ENCODE peak calls at places on chromosome 12, in seven cellular contexts. G is neural progenitor cell, K is IMR-90, J is PC-9, O is H9, C is GM23248, Y is Karpas-422. I is an unnamed sample.

GRCh38 chr12:113347-113746 is 46.8 kb downstream of the IQSEC3 start:
- DNase-seq in J (no peak), G (no peak), C (no peak), O (no peak), K (peak; percentile 12), Y (no peak), I (no peak)

GRCh38 chr12:25001311-25001710 is 52.4 kb upstream of the BCAT1 start:
- DNase-seq in J (no peak), O (no peak), G (no peak), C (no peak), K (peak; percentile 30), Y (no peak), I (no peak)

GRCh38 chr12:3364226-3364625 is 126.8 kb upstream of the PRMT8 start:
- DNase-seq in K (no peak), J (no peak), O (peak; percentile 21), Y (no peak), G (no peak), C (no peak), I (no peak)

GRCh38 chr12:76422154-76422877 is 74.1 kb upstream of the BBS10 start:
- DNase-seq in G (no peak), J (no peak), Y (no peak), K (peak; percentile 10), C (peak; percentile 43), O (no peak), I (no peak)

GRCh38 chr12:39958377-39958776 is 147.5 kb downstream of the SLC2A13 start:
- DNase-seq in Y (peak; percentile 46), K (no peak), C (no peak), G (peak; percentile 11), J (no peak), O (peak; percentile 50), I (no peak)

GRCh38 chr12:45730842-45731336 is 1.4 kb downstream of the ARID2 start:
- DNase-seq in O (no peak), K (peak; percentile 39), G (no peak), J (no peak), Y (peak; percentile 65), C (peak; percentile 52), I (no peak)

GRCh38 chr12:83856803-83857202 is 1055.8 kb downstream of the SLC6A15 start:
- DNase-seq in C (no peak), O (no peak), Y (no peak), G (no peak), J (no peak), K (no peak), I (no peak)

GRCh38 chr12:100826323-100826722 is 31.7 kb downstream of the ANO4 start:
- DNase-seq in K (peak; percentile 58), C (peak; percentile 77), Y (peak; percentile 66), O (peak; percentile 55), J (peak; percentile 28), G (peak; percentile 81), I (peak; percentile 79)

GRCh38 chr12:10959777-10960176 is 20.7 kb upstream of the TAS2R14 start:
- DNase-seq in O (no peak), K (no peak), C (no peak), J (no peak), G (no peak), Y (no peak), I (no peak)

GRCh38 chr12:109743076-109743910 is 29.7 kb downstream of the FAM222A start:
- DNase-seq in G (no peak), J (no peak), O (peak; percentile 27), K (no peak), Y (no peak), C (no peak), I (no peak)

GRCh38 chr12:50156641-50157040 is 10.5 kb downstream of the CERS5 start:
- DNase-seq in J (no peak), C (no peak), O (no peak), K (no peak), G (no peak), Y (no peak), I (no peak)

GRCh38 chr12:51763743-51764142 is 84.8 kb downstream of the FIGNL2 start:
- DNase-seq in J (no peak), C (no peak), O (no peak), K (no peak), G (no peak), Y (no peak), I (no peak)

GRCh38 chr12:109445224-109445623 is 31.9 kb downstream of the KCTD10 start:
- DNase-seq in O (no peak), G (no peak), C (peak; percentile 80), J (no peak), Y (no peak), K (peak; percentile 61), I (no peak)

GRCh38 chr12:97572220-97572619 is 109.6 kb downstream of the RMST start:
- DNase-seq in K (no peak), G (no peak), C (no peak), J (no peak), Y (peak; percentile 80), O (no peak), I (no peak)

GRCh38 chr12:1464925-1465324 is 129.5 kb downstream of the FBXL14 start:
- DNase-seq in Y (no peak), O (no peak), K (no peak), J (no peak), G (no peak), C (peak; percentile 52), I (no peak)

GRCh38 chr12:77782034-77782433 is 48.7 kb upstream of the NAV3 start:
- DNase-seq in G (no peak), C (no peak), O (peak; percentile 45), Y (no peak), K (no peak), J (no peak), I (no peak)

GRCh38 chr12:10283028-10283427 is 24.6 kb upstream of the KLRD1 start:
- DNase-seq in O (no peak), K (no peak), G (no peak), C (peak; percentile 8), J (no peak), Y (no peak), I (no peak)

GRCh38 chr12:5521456-5522325 is 89.8 kb downstream of the NTF3 start:
- DNase-seq in C (no peak), O (peak; percentile 24), G (no peak), K (no peak), Y (no peak), J (no peak), I (no peak)

GRCh38 chr12:12561305-12562015 is 1.2 kb downstream of the DUSP16 start:
- DNase-seq in Y (peak; percentile 46), K (peak; percentile 46), O (peak; percentile 65), J (peak; percentile 52), C (peak; percentile 80), G (peak; percentile 77), I (no peak)

GRCh38 chr12:1594295-1595025 is at the start of gene FBXL14:
- DNase-seq in O (peak; percentile 95), J (peak; percentile 90), G (peak; percentile 98), K (peak; percentile 79), C (peak; percentile 92), Y (peak; percentile 97), I (peak; percentile 95)

GRCh38 chr12:62123721-62124203 is 136.4 kb upstream of the USP15 start:
- DNase-seq in G (peak; percentile 67), C (peak; percentile 75), K (peak; percentile 56), J (peak; percentile 15), O (peak; percentile 65), Y (peak; percentile 81), I (peak; percentile 76)

GRCh38 chr12:14958361-14959125 is 2.9 kb downstream of the ARHGDIB start:
- DNase-seq in C (no peak), J (no peak), K (no peak), Y (no peak), G (no peak), O (no peak), I (no peak)

GRCh38 chr12:14957769-14958168 is 3.6 kb downstream of the ARHGDIB start:
- DNase-seq in C (no peak), K (no peak), O (no peak), J (no peak), G (no peak), Y (peak; percentile 60), I (no peak)

GRCh38 chr12:14954269-14954668 is 7.1 kb downstream of the ARHGDIB start:
- DNase-seq in C (no peak), J (peak; percentile 40), K (no peak), Y (no peak), O (no peak), G (no peak), I (no peak)

GRCh38 chr12:14953752-14954151 is 7.6 kb downstream of the ARHGDIB start:
- DNase-seq in C (no peak), J (no peak), G (no peak), K (no peak), Y (no peak), O (no peak), I (no peak)

GRCh38 chr12:14955876-14956811 is 5.3 kb downstream of the ARHGDIB start:
- DNase-seq in C (no peak), G (no peak), Y (peak; percentile 71), K (no peak), J (no peak), O (no peak), I (no peak)
- H4K20me1 ChIP-seq in C (no peaks in the 10 kb centered on the region), G (no peaks in the 10 kb centered on the region), Y (peaks cover 15% of the 10 kb centered on the region), K (no peaks in the 10 kb centered on the region), J (no peaks in the 10 kb centered on the region), O (no peaks in the 10 kb centered on the region), I (no peaks in the 10 kb centered on the region)

DNA sequence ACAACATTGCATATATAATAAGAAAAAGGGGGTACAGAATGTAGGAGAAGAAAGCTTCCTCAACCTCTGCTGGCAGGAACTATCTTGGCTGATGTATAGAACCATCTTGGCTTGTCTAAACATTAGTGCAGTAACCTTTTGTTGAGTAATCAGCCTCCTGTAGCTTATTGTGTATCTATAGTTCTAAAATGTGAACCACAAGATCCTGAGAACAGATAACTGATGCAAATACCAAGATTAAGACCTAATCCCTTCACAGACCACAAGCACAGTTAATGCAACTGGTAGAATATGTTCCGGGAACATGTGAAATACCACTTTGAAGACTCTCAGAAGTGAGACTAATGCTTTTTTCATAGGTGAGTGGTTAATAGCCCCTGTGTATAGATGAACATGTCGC is 50.7 kb upstream of the KCNC2 start:
- DNase-seq in C (no peak), J (no peak), Y (peak; percentile 54), K (no peak), G (no peak), O (no peak), I (no peak)
- H2AFZ ChIP-seq in C (no peak overlapping the region), J (no peak overlapping the region), Y (no peak overlapping the region), K (no peak overlapping the region), G (no peak overlapping the region), O (no peak overlapping the region), I (no peak overlapping the region)

GRCh38 chr12:124512667-124513296 is 54.6 kb downstream of the NCOR2 start:
- DNase-seq in Y (no peak), C (peak; percentile 93), O (peak; percentile 96), G (peak; percentile 97), K (peak; percentile 98), J (peak; percentile 92), I (peak; percentile 76)
- H4K20me1 ChIP-seq in Y (peaks cover 74% of the 10 kb centered on the region), C (no peaks in the 10 kb centered on the region), O (peaks cover 2% of the 10 kb centered on the region), G (peaks cover 71% of the 10 kb centered on the region), K (peaks cover 100% of the 10 kb centered on the region), J (peaks cover 32% of the 10 kb centered on the region), I (peaks cover 65% of the 10 kb centered on the region)

DNA sequence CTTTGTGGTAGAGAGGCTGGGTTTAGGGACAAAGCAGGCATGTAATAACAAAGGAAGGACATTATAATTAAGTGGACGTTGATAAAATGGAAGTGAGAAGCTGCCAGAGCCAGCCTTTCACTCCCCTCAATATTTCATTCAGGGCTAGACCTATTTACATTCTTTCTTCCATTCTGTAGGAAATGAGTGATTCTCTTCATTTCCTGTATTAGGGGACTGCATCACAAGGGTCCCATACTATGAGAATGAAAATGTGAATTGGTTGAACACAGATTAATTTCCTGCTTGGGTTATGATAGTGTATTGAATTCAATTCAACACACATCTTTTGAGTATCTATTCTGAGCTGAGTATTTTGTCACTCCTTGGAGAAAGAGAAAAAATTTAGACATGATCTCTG is 143.0 kb downstream of the OTOGL start:
- DNase-seq in Y (no peak), G (no peak), C (no peak), K (no peak), O (no peak), J (no peak), I (no peak)
- H2AFZ ChIP-seq in Y (no peak overlapping the region), G (peak overlapping the region; percentile 73), C (peak overlapping the region; percentile 39), K (no peak overlapping the region), O (no peak overlapping the region), J (no peak overlapping the region), I (no peak overlapping the region)